ENCODE peak calls at places on chromosome 14, in four cellular contexts. C is EH, I is cardiac fibroblast, Z is iris pigment epithelial cell. E is an unnamed sample.

GRCh38 chr14:90643982-90644510 is 172.2 kb downstream of the TTC7B start:
- DNase-seq in C (no peak), I (no peak), Z (no peak), E (no peak)

GRCh38 chr14:79758985-79759384 is 452.3 kb downstream of the DIO2 start:
- DNase-seq in C (no peak), I (no peak), Z (no peak), E (no peak)

GRCh38 chr14:20722016-20722415 is 23.7 kb upstream of the EDDM3A start:
- DNase-seq in C (no peak), I (no peak), Z (no peak), E (no peak)

GRCh38 chr14:33564774-33565630 is 385.9 kb downstream of the EGLN3 start:
- DNase-seq in C (peak), I (peak), Z (peak), E (peak)

GRCh38 chr14:95609398-95609990 is 74.6 kb downstream of the GLRX5 start:
- DNase-seq in C (peak), I (peak), Z (peak), E (peak)

GRCh38 chr14:57833304-57833703 is 32.6 kb downstream of the SLC35F4 start:
- DNase-seq in C (peak), I (peak), Z (peak), E (peak)

GRCh38 chr14:37586783-37587428 is 8.1 kb downstream of the FOXA1 start:
- DNase-seq in C (no peak), I (no peak), Z (no peak), E (no peak)

GRCh38 chr14:66000771-66001170 is 485.4 kb upstream of the CCDC196 start:
- DNase-seq in C (no peak), I (no peak), Z (no peak), E (no peak)

GRCh38 chr14:36820901-36821300 is 159.2 kb downstream of the PAX9 start:
- DNase-seq in C (no peak), I (no peak), Z (no peak), E (no peak)

GRCh38 chr14:65193891-65194290 is 91.6 kb upstream of the MAX start:
- DNase-seq in C (no peak), I (no peak), Z (no peak), E (no peak)

GRCh38 chr14:95979339-95980042 is 59.7 kb upstream of the C14orf132 start:
- DNase-seq in C (peak), I (no peak), Z (no peak), E (peak)

GRCh38 chr14:70036665-70037064 is 152.1 kb downstream of the SLC8A3 start:
- DNase-seq in C (no peak), I (no peak), Z (peak), E (peak)

GRCh38 chr14:78143489-78144145 is 26.6 kb upstream of the NRXN3 start:
- DNase-seq in C (no peak), I (peak), Z (peak), E (peak)

GRCh38 chr14:102063092-102063807 is 23.6 kb downstream of the HSP90AA1 start:
- DNase-seq in C (peak), I (peak), Z (peak), E (peak)

GRCh38 chr14:93035917-93036651 is 79.6 kb downstream of the ITPK1 start:
- DNase-seq in C (peak), I (peak), Z (peak), E (peak)

GRCh38 chr14:102527255-102528232 is 18.0 kb upstream of the ANKRD9 start:
- DNase-seq in C (peak), I (peak), Z (no peak), E (no peak)

GRCh38 chr14:37172024-37172869 is at the start of gene SLC25A21:
- DNase-seq in C (peak), I (peak), Z (peak), E (peak)

E was measured in choroid plexus epithelial cell.